ENCODE peak calls at places on chromosomes 6 and 20, in four cellular contexts. P is CD8-positive, alpha-beta T cell; B is stomach; F is fibroblast of lung. E is an unnamed sample. For H3K4me1, the result is how much of the 10 kb centered on the place peaks cover.

GRCh38 chr6:165515963-165516624 is 146.9 kb downstream of the PDE10A start:
- DNase-seq in P (no peak), B (no peak), F (peak), E (no peak)

GRCh38 chr6:10421508-10422281 is 6.8 kb upstream of the TFAP2A start:
- DNase-seq in P (no peak), B (no peak), F (no peak), E (no peak)

GRCh38 chr6:125853168-125853567 is 62.4 kb downstream of the NCOA7 start:
- DNase-seq in P (no peak), B (no peak), F (no peak), E (no peak)

GRCh38 chr6:44627091-44627878 is 239.8 kb downstream of the CDC5L start:
- DNase-seq in P (no peak), B (no peak), F (no peak), E (no peak)

GRCh38 chr6:149236584-149236983 is 80.9 kb upstream of the TAB2 start:
- DNase-seq in P (no peak), B (no peak), F (peak), E (no peak)

GRCh38 chr6:28979679-28980078 is 25.4 kb downstream of the ZNF311 start:
- DNase-seq in P (no peak), B (no peak), F (no peak), E (no peak)

GRCh38 chr6:106882601-106883518 is 91.7 kb downstream of the CD24 start:
- DNase-seq in P (no peak), B (no peak), F (no peak), E (no peak)

GRCh38 chr6:157094038-157094437 is 229.3 kb downstream of the TMEM242 start:
- DNase-seq in P (no peak), B (no peak), F (no peak), E (no peak)

GRCh38 chr20:49779972-49780371 is 32.7 kb upstream of the SLC9A8 start:
- DNase-seq in P (no peak), B (no peak), F (no peak), E (no peak)

GRCh38 chr6:17281497-17282481 is 628 bp downstream of the RBM24 start:
- DNase-seq in P (no peak), B (no peak), F (peak), E (peak)

GRCh38 chr6:27791182-27791939 is 120.8 kb downstream of the OR2B2 start:
- DNase-seq in P (no peak), B (peak), F (peak), E (no peak)

DNA sequence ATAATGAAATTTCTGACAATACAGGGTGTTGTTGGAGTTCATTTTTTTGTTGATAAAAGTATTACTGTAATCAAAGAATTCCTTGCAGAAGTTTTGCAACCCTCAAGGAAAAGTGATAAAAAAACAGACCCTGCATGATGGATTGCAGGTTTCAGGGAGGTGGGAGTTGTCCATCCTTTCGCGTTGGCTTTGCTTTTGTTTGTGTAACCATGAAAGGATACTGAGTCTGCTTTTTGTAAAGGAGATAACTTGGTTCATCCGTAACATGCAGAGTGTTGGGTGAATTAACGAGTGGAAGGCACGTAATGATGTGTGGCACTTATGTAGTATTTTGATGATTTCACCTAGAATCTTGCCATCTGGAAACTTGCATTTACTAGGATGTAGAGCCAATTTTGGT is 23.6 kb downstream of the FOXO3 start:
- DNase-seq in P (no peak), B (no peak), F (no peak), E (no peak)
- H3K4me1 ChIP-seq in P (under half), B (half or more), F (half or more), E (half or more)

DNA sequence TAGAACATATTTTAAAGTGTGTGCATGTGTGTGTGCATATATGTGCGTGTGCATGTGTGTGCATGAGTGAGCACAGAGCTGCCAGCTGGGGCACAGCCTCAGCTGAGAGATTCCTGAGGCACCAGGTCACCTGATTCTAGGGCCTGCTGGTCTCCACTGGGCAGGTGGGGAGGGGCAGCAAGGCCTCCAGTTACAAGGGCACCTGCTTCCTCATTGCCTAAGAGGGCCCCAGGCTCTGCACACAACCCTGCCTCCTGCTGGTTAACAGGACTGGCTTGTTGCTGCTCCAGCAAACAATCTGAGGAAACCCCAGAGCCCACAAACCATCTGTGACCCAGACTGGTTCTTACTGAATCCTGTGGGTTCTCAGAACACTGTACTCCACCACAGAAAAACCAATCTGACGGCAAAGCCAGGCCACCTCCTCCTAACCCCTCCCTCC is 22.9 kb upstream of the UBE2J1 start:
- DNase-seq in P (peak), B (peak), F (no peak), E (peak)
- H3K4me1 ChIP-seq in P (under half), B (under half), F (under half), E (under half)

GRCh38 chr20:47777220-47777619 is 8.1 kb downstream of the SULF2 start:
- DNase-seq in P (no peak), B (no peak), F (no peak), E (no peak)
- H3K4me1 ChIP-seq in P (under half), B (under half), F (under half), E (under half)

GRCh38 chr6:158571826-158572652 is 12.1 kb downstream of the TMEM181 start:
- DNase-seq in P (no peak), B (peak), F (no peak), E (no peak)

GRCh38 chr6:158568549-158568948 is 8.7 kb downstream of the TMEM181 start:
- DNase-seq in P (no peak), B (no peak), F (no peak), E (no peak)

GRCh38 chr6:158572653-158573541 is 13.0 kb downstream of the TMEM181 start:
- DNase-seq in P (no peak), B (no peak), F (no peak), E (no peak)

GRCh38 chr6:158569036-158569435 is 9.1 kb downstream of the TMEM181 start:
- DNase-seq in P (no peak), B (no peak), F (no peak), E (no peak)

GRCh38 chr6:158570681-158570962 is 10.7 kb downstream of the TMEM181 start:
- DNase-seq in P (no peak), B (no peak), F (no peak), E (no peak)
- H3K4me1 ChIP-seq in P (under half), B (under half), F (under half), E (half or more)

GRCh38 chr6:89199571-89199970 is 17.6 kb downstream of the GABRR1 start:
- DNase-seq in P (no peak), B (no peak), F (no peak), E (no peak)
- H3K4me1 ChIP-seq in P (under half), B (under half), F (under half), E (under half)

GRCh38 chr20:10669843-10670446 is 3.9 kb downstream of the JAG1 start:
- DNase-seq in P (no peak), B (no peak), F (no peak), E (no peak)

GRCh38 chr20:10670521-10671220 is 3.1 kb downstream of the JAG1 start:
- DNase-seq in P (no peak), B (no peak), F (peak), E (no peak)

GRCh38 chr20:10672579-10673127 is 1.1 kb downstream of the JAG1 start:
- DNase-seq in P (peak), B (peak), F (peak), E (no peak)

GRCh38 chr20:10671850-10672578 is 1.8 kb downstream of the JAG1 start:
- DNase-seq in P (no peak), B (peak), F (peak), E (no peak)

GRCh38 chr20:10671221-10671849 is 2.5 kb downstream of the JAG1 start:
- DNase-seq in P (no peak), B (peak), F (peak), E (peak)
- H3K4me1 ChIP-seq in P (under half), B (under half), F (under half), E (under half)

E was measured in CD4-positive, alpha-beta memory T cell.